ENCODE peak calls at places on chromosomes 16 and 17, in six cellular contexts. W is CD8-positive, alpha-beta memory T cell; A is stimulated activated CD8-positive, alpha-beta memory T cell treated with anti-CD3 and anti-CD28 coated beads, Interleukin-4, amount 100 ng/mL, for 1 hour; K is nephron progenitor cell; T is activated CD4-positive, CD25-positive, alpha-beta regulatory T cell; Q is A549. S is an unnamed sample.

GRCh38 chr16:11913425-11914079 is 2.2 kb downstream of the GSPT1 start:
- DNase-seq in Q (no peak), K (no peak), W (peak; percentile 39), A (no peak), T (no peak), S (peak; percentile 65)

GRCh38 chr16:66502020-66502913 is 47.7 kb downstream of the TK2 start:
- DNase-seq in T (no peak), Q (no peak), A (no peak), K (no peak), W (no peak), S (peak; percentile 38)

GRCh38 chr17:4833941-4834501 is 881 bp downstream of the MINK1 start:
- DNase-seq in W (no peak), Q (no peak), T (no peak), K (peak; percentile 44), A (no peak), S (peak; percentile 51)

GRCh38 chr16:65032397-65032796 is 89.5 kb downstream of the CDH11 start:
- DNase-seq in K (no peak), Q (no peak), T (no peak), A (no peak), W (no peak), S (no peak)

GRCh38 chr17:65430209-65430833 is 131.1 kb downstream of the AXIN2 start:
- DNase-seq in W (no peak), A (no peak), Q (no peak), K (no peak), T (no peak), S (no peak)

GRCh38 chr16:25605381-25605780 is 86.4 kb upstream of the HS3ST4 start:
- DNase-seq in A (no peak), K (no peak), T (no peak), W (no peak), Q (no peak), S (no peak)

GRCh38 chr17:31856750-31857149 is 2.3 kb downstream of the COPRS start:
- DNase-seq in W (no peak), A (no peak), T (no peak), K (no peak), Q (no peak), S (no peak)

GRCh38 chr16:84795338-84796053 is 24.3 kb upstream of the CRISPLD2 start:
- DNase-seq in W (no peak), Q (no peak), K (no peak), A (no peak), T (no peak), S (no peak)

GRCh38 chr17:2805961-2806360 is 9.7 kb downstream of the RAP1GAP2 start:
- DNase-seq in A (no peak), Q (no peak), K (no peak), T (no peak), W (no peak), S (no peak)

GRCh38 chr16:88505405-88506082 is 52.5 kb downstream of the ZFPM1 start:
- DNase-seq in A (peak; percentile 52), W (peak; percentile 70), K (peak; percentile 46), T (peak; percentile 37), Q (peak; percentile 69), S (peak; percentile 16)

GRCh38 chr17:28552201-28552999 is at the start of gene UNC119:
- DNase-seq in Q (peak; percentile 89), T (peak; percentile 62), W (peak; percentile 72), A (peak; percentile 58), K (peak; percentile 90), S (peak; percentile 69)

GRCh38 chr17:20010099-20010863 is 1.1 kb downstream of the SPECC1 start:
- DNase-seq in K (no peak), W (no peak), Q (peak; percentile 65), A (no peak), T (no peak), S (peak; percentile 25)

GRCh38 chr17:20125724-20126123 is 116.6 kb downstream of the SPECC1 start:
- DNase-seq in A (no peak), K (no peak), W (no peak), Q (no peak), T (no peak), S (no peak)

GRCh38 chr17:54945671-54946070 is 22.8 kb downstream of the COX11 start:
- DNase-seq in T (no peak), A (no peak), W (no peak), K (no peak), Q (no peak), S (no peak)

GRCh38 chr16:17011712-17012111 is 459.0 kb downstream of the XYLT1 start:
- DNase-seq in W (no peak), A (no peak), K (no peak), T (no peak), Q (no peak), S (no peak)

GRCh38 chr17:7897773-7898172 is 9.2 kb downstream of the CHD3 start:
- DNase-seq in W (no peak), T (no peak), Q (peak; percentile 55), A (no peak), K (no peak), S (no peak)

GRCh38 chr16:88317619-88317977 is 65.2 kb upstream of the ZNF469 start:
- DNase-seq in T (no peak), K (no peak), A (no peak), Q (no peak), W (no peak), S (no peak)

GRCh38 chr16:30896203-30896889 is at the start of gene CTF1:
- DNase-seq in T (no peak), Q (no peak), W (no peak), K (peak; percentile 76), A (no peak), S (peak; percentile 94)

GRCh38 chr16:89574681-89575246 is 794 bp upstream of the CPNE7 start:
- DNase-seq in Q (peak; percentile 92), W (peak; percentile 47), A (no peak), K (peak; percentile 81), T (peak; percentile 36), S (peak; percentile 78)

GRCh38 chr17:73308017-73308823 is 3.6 kb downstream of the CDC42EP4 start:
- DNase-seq in T (no peak), W (no peak), K (no peak), Q (peak; percentile 92), A (no peak), S (peak; percentile 92)

GRCh38 chr17:66508896-66509843 is 206.8 kb downstream of the PRKCA start:
- DNase-seq in A (no peak), T (no peak), K (no peak), Q (peak; percentile 87), W (no peak), S (peak; percentile 75)

GRCh38 chr17:8133398-8133797 is 9.5 kb upstream of the HES7 start:
- DNase-seq in K (no peak), T (no peak), W (no peak), Q (no peak), A (no peak), S (no peak)

GRCh38 chr16:18839555-18839954 is 38.2 kb upstream of the ARL6IP1 start:
- DNase-seq in W (no peak), Q (no peak), T (no peak), A (no peak), K (no peak), S (no peak)

S was measured in SJSA1.